ENCODE peak calls at places on chromosome 16, in six cellular contexts. One of them, this sample, is unnamed.

GRCh38 chr16:75204410-75204758 is 2.6 kb downstream of the CTRB2 start:
- DNase-seq in activated effector memory CD4-positive, alpha-beta T cell treated with Interleukin-2 at 50 U/mL for 16 hours: no peak
- DNase-seq in occipital lobe: no peak
- DNase-seq in posterior cingulate gyrus: no peak
- DNase-seq in NCI-H460: no peak
- DNase-seq in T-cell: no peak
- DNase-seq in this sample: no peak

GRCh38 chr16:4021916-4022315 is 94.3 kb downstream of the ADCY9 start:
- DNase-seq in posterior cingulate gyrus: no peak
- DNase-seq in occipital lobe: no peak
- DNase-seq in NCI-H460: no peak
- DNase-seq in T-cell: no peak
- DNase-seq in activated effector memory CD4-positive, alpha-beta T cell treated with Interleukin-2 at 50 U/mL for 16 hours: no peak
- DNase-seq in this sample: no peak

GRCh38 chr16:82082543-82083244 is 47.6 kb downstream of the HSD17B2 start:
- DNase-seq in T-cell: no peak
- DNase-seq in activated effector memory CD4-positive, alpha-beta T cell treated with Interleukin-2 at 50 U/mL for 16 hours: no peak
- DNase-seq in posterior cingulate gyrus: no peak
- DNase-seq in occipital lobe: no peak
- DNase-seq in NCI-H460: no peak
- DNase-seq in this sample: no peak

GRCh38 chr16:58495861-58496331 is 4.0 kb upstream of the NDRG4 start:
- DNase-seq in occipital lobe: no peak
- DNase-seq in activated effector memory CD4-positive, alpha-beta T cell treated with Interleukin-2 at 50 U/mL for 16 hours: no peak
- DNase-seq in T-cell: no peak
- DNase-seq in posterior cingulate gyrus: peak; percentile 53
- DNase-seq in NCI-H460: no peak
- DNase-seq in this sample: no peak

GRCh38 chr16:9677301-9677653 is 505.0 kb downstream of the GRIN2A start:
- DNase-seq in activated effector memory CD4-positive, alpha-beta T cell treated with Interleukin-2 at 50 U/mL for 16 hours: no peak
- DNase-seq in occipital lobe: no peak
- DNase-seq in NCI-H460: no peak
- DNase-seq in posterior cingulate gyrus: no peak
- DNase-seq in T-cell: no peak
- DNase-seq in this sample: no peak

GRCh38 chr16:78925071-78925714 is 675.3 kb downstream of the MAF start:
- DNase-seq in occipital lobe: no peak
- DNase-seq in NCI-H460: no peak
- DNase-seq in posterior cingulate gyrus: no peak
- DNase-seq in activated effector memory CD4-positive, alpha-beta T cell treated with Interleukin-2 at 50 U/mL for 16 hours: no peak
- DNase-seq in T-cell: peak; percentile 7
- DNase-seq in this sample: no peak

GRCh38 chr16:49127103-49127502 is 154.5 kb downstream of the CBLN1 start:
- DNase-seq in occipital lobe: no peak
- DNase-seq in posterior cingulate gyrus: no peak
- DNase-seq in NCI-H460: no peak
- DNase-seq in activated effector memory CD4-positive, alpha-beta T cell treated with Interleukin-2 at 50 U/mL for 16 hours: no peak
- DNase-seq in T-cell: no peak
- DNase-seq in this sample: no peak

GRCh38 chr16:85625053-85625452 is 11.9 kb downstream of the GSE1 start:
- DNase-seq in NCI-H460: no peak
- DNase-seq in occipital lobe: no peak
- DNase-seq in posterior cingulate gyrus: no peak
- DNase-seq in T-cell: no peak
- DNase-seq in activated effector memory CD4-positive, alpha-beta T cell treated with Interleukin-2 at 50 U/mL for 16 hours: no peak
- DNase-seq in this sample: no peak

GRCh38 chr16:81405702-81406113 is 38.9 kb upstream of the CMIP start:
- DNase-seq in T-cell: no peak
- DNase-seq in activated effector memory CD4-positive, alpha-beta T cell treated with Interleukin-2 at 50 U/mL for 16 hours: no peak
- DNase-seq in occipital lobe: no peak
- DNase-seq in posterior cingulate gyrus: no peak
- DNase-seq in NCI-H460: peak; percentile 76
- DNase-seq in this sample: no peak

GRCh38 chr16:59826767-59827166 is 1092.7 kb upstream of the GOT2 start:
- DNase-seq in NCI-H460: no peak
- DNase-seq in T-cell: no peak
- DNase-seq in posterior cingulate gyrus: no peak
- DNase-seq in occipital lobe: no peak
- DNase-seq in activated effector memory CD4-positive, alpha-beta T cell treated with Interleukin-2 at 50 U/mL for 16 hours: no peak
- DNase-seq in this sample: no peak

GRCh38 chr16:78504391-78504945 is 405.0 kb downstream of the WWOX start:
- DNase-seq in posterior cingulate gyrus: no peak
- DNase-seq in activated effector memory CD4-positive, alpha-beta T cell treated with Interleukin-2 at 50 U/mL for 16 hours: no peak
- DNase-seq in NCI-H460: no peak
- DNase-seq in T-cell: no peak
- DNase-seq in occipital lobe: peak; percentile 11
- DNase-seq in this sample: no peak

GRCh38 chr16:25691519-25692091 is at the start of gene HS3ST4:
- DNase-seq in T-cell: no peak
- DNase-seq in NCI-H460: no peak
- DNase-seq in occipital lobe: no peak
- DNase-seq in activated effector memory CD4-positive, alpha-beta T cell treated with Interleukin-2 at 50 U/mL for 16 hours: no peak
- DNase-seq in posterior cingulate gyrus: peak; percentile 40
- DNase-seq in this sample: no peak

GRCh38 chr16:71441348-71441781 is 489 bp downstream of the TLE7 start:
- DNase-seq in posterior cingulate gyrus: no peak
- DNase-seq in occipital lobe: no peak
- DNase-seq in NCI-H460: no peak
- DNase-seq in activated effector memory CD4-positive, alpha-beta T cell treated with Interleukin-2 at 50 U/mL for 16 hours: no peak
- DNase-seq in T-cell: peak; percentile 24
- DNase-seq in this sample: no peak

GRCh38 chr16:57299009-57299718 is 14.7 kb upstream of the PLLP start:
- DNase-seq in posterior cingulate gyrus: no peak
- DNase-seq in occipital lobe: no peak
- DNase-seq in activated effector memory CD4-positive, alpha-beta T cell treated with Interleukin-2 at 50 U/mL for 16 hours: no peak
- DNase-seq in NCI-H460: no peak
- DNase-seq in T-cell: no peak
- DNase-seq in this sample: no peak

GRCh38 chr16:84928679-84929420 is 82.5 kb downstream of the ZDHHC7 start:
- DNase-seq in activated effector memory CD4-positive, alpha-beta T cell treated with Interleukin-2 at 50 U/mL for 16 hours: no peak
- DNase-seq in posterior cingulate gyrus: no peak
- DNase-seq in T-cell: no peak
- DNase-seq in occipital lobe: no peak
- DNase-seq in NCI-H460: no peak
- DNase-seq in this sample: no peak

GRCh38 chr16:683396-684066 is 603 bp downstream of the JMJD8 start:
- DNase-seq in occipital lobe: no peak
- DNase-seq in NCI-H460: no peak
- DNase-seq in posterior cingulate gyrus: no peak
- DNase-seq in T-cell: no peak
- DNase-seq in activated effector memory CD4-positive, alpha-beta T cell treated with Interleukin-2 at 50 U/mL for 16 hours: no peak
- DNase-seq in this sample: no peak

GRCh38 chr16:81902025-81902424 is 109.2 kb downstream of the SDR42E1 start:
- DNase-seq in NCI-H460: no peak
- DNase-seq in occipital lobe: no peak
- DNase-seq in activated effector memory CD4-positive, alpha-beta T cell treated with Interleukin-2 at 50 U/mL for 16 hours: no peak
- DNase-seq in posterior cingulate gyrus: no peak
- DNase-seq in T-cell: no peak
- DNase-seq in this sample: no peak

GRCh38 chr16:57537596-57538234 is 1.3 kb upstream of the CCDC102A start:
- DNase-seq in NCI-H460: no peak
- DNase-seq in T-cell: peak; percentile 6
- DNase-seq in occipital lobe: no peak
- DNase-seq in posterior cingulate gyrus: no peak
- DNase-seq in activated effector memory CD4-positive, alpha-beta T cell treated with Interleukin-2 at 50 U/mL for 16 hours: no peak
- DNase-seq in this sample: peak; percentile 32

GRCh38 chr16:59169168-59169567 is 435.1 kb upstream of the GOT2 start:
- DNase-seq in activated effector memory CD4-positive, alpha-beta T cell treated with Interleukin-2 at 50 U/mL for 16 hours: no peak
- DNase-seq in T-cell: no peak
- DNase-seq in posterior cingulate gyrus: no peak
- DNase-seq in occipital lobe: no peak
- DNase-seq in NCI-H460: no peak
- DNase-seq in this sample: no peak

GRCh38 chr16:67246081-67246944 is 968 bp downstream of the FHOD1 start:
- DNase-seq in posterior cingulate gyrus: peak; percentile 74
- DNase-seq in occipital lobe: peak; percentile 69
- DNase-seq in NCI-H460: peak; percentile 69
- DNase-seq in T-cell: peak; percentile 53
- DNase-seq in activated effector memory CD4-positive, alpha-beta T cell treated with Interleukin-2 at 50 U/mL for 16 hours: peak; percentile 34
- DNase-seq in this sample: no peak

GRCh38 chr16:49698931-49699715 is 156.8 kb downstream of the ZNF423 start:
- DNase-seq in T-cell: no peak
- DNase-seq in posterior cingulate gyrus: no peak
- DNase-seq in NCI-H460: no peak
- DNase-seq in occipital lobe: no peak
- DNase-seq in activated effector memory CD4-positive, alpha-beta T cell treated with Interleukin-2 at 50 U/mL for 16 hours: no peak
- DNase-seq in this sample: no peak

GRCh38 chr16:73717266-73718057 is 579.2 kb upstream of the PSMD7 start:
- DNase-seq in posterior cingulate gyrus: no peak
- DNase-seq in occipital lobe: no peak
- DNase-seq in T-cell: no peak
- DNase-seq in activated effector memory CD4-positive, alpha-beta T cell treated with Interleukin-2 at 50 U/mL for 16 hours: no peak
- DNase-seq in NCI-H460: no peak
- DNase-seq in this sample: no peak

GRCh38 chr16:74456290-74456625 is 35.0 kb upstream of the CLEC18B start:
- DNase-seq in NCI-H460: no peak
- DNase-seq in activated effector memory CD4-positive, alpha-beta T cell treated with Interleukin-2 at 50 U/mL for 16 hours: no peak
- DNase-seq in posterior cingulate gyrus: no peak
- DNase-seq in T-cell: no peak
- DNase-seq in occipital lobe: no peak
- DNase-seq in this sample: no peak

GRCh38 chr16:12474794-12475410 is 328.8 kb downstream of the CPPED1 start:
- DNase-seq in NCI-H460: no peak
- DNase-seq in posterior cingulate gyrus: no peak
- DNase-seq in occipital lobe: no peak
- DNase-seq in T-cell: no peak
- DNase-seq in activated effector memory CD4-positive, alpha-beta T cell treated with Interleukin-2 at 50 U/mL for 16 hours: no peak
- DNase-seq in this sample: no peak

GRCh38 chr16:65414284-65414984 is 292.6 kb upstream of the CDH11 start:
- DNase-seq in posterior cingulate gyrus: no peak
- DNase-seq in occipital lobe: no peak
- DNase-seq in NCI-H460: peak; percentile 98
- DNase-seq in activated effector memory CD4-positive, alpha-beta T cell treated with Interleukin-2 at 50 U/mL for 16 hours: no peak
- DNase-seq in T-cell: no peak
- DNase-seq in this sample: no peak

GRCh38 chr16:73058616-73059409 is 10.9 kb upstream of the ZFHX3 start:
- DNase-seq in NCI-H460: no peak
- DNase-seq in T-cell: no peak
- DNase-seq in activated effector memory CD4-positive, alpha-beta T cell treated with Interleukin-2 at 50 U/mL for 16 hours: no peak
- DNase-seq in occipital lobe: no peak
- DNase-seq in posterior cingulate gyrus: no peak
- DNase-seq in this sample: no peak

GRCh38 chr16:70711211-70711978 is 25.5 kb upstream of the MTSS2 start:
- DNase-seq in T-cell: no peak
- DNase-seq in NCI-H460: no peak
- DNase-seq in occipital lobe: no peak
- DNase-seq in activated effector memory CD4-positive, alpha-beta T cell treated with Interleukin-2 at 50 U/mL for 16 hours: no peak
- DNase-seq in posterior cingulate gyrus: no peak
- DNase-seq in this sample: no peak

GRCh38 chr16:89720859-89721643 is at the start of the genes VPS9D1 and ZNF276:
- DNase-seq in posterior cingulate gyrus: peak; percentile 81
- DNase-seq in T-cell: peak; percentile 84
- DNase-seq in activated effector memory CD4-positive, alpha-beta T cell treated with Interleukin-2 at 50 U/mL for 16 hours: peak; percentile 77
- DNase-seq in occipital lobe: peak; percentile 76
- DNase-seq in NCI-H460: peak; percentile 79
- DNase-seq in this sample: peak; percentile 83

GRCh38 chr16:85330694-85331188 is 218.5 kb upstream of the CIBAR2 start:
- DNase-seq in T-cell: peak; percentile 21
- DNase-seq in activated effector memory CD4-positive, alpha-beta T cell treated with Interleukin-2 at 50 U/mL for 16 hours: no peak
- DNase-seq in occipital lobe: no peak
- DNase-seq in NCI-H460: peak; percentile 43
- DNase-seq in posterior cingulate gyrus: no peak
- DNase-seq in this sample: no peak

GRCh38 chr16:69240336-69240735 is 53.4 kb downstream of the SNTB2 start:
- DNase-seq in NCI-H460: no peak
- DNase-seq in T-cell: no peak
- DNase-seq in activated effector memory CD4-positive, alpha-beta T cell treated with Interleukin-2 at 50 U/mL for 16 hours: no peak
- DNase-seq in posterior cingulate gyrus: no peak
- DNase-seq in occipital lobe: no peak
- DNase-seq in this sample: no peak

GRCh38 chr16:68658258-68658973 is 13.3 kb downstream of the CDH3 start:
- DNase-seq in occipital lobe: no peak
- DNase-seq in T-cell: no peak
- DNase-seq in NCI-H460: no peak
- DNase-seq in activated effector memory CD4-positive, alpha-beta T cell treated with Interleukin-2 at 50 U/mL for 16 hours: no peak
- DNase-seq in posterior cingulate gyrus: no peak
- DNase-seq in this sample: no peak

GRCh38 chr16:55323637-55324490 is at the start of gene IRX6:
- DNase-seq in T-cell: no peak
- DNase-seq in NCI-H460: no peak
- DNase-seq in posterior cingulate gyrus: no peak
- DNase-seq in occipital lobe: no peak
- DNase-seq in activated effector memory CD4-positive, alpha-beta T cell treated with Interleukin-2 at 50 U/mL for 16 hours: no peak
- DNase-seq in this sample: no peak

GRCh38 chr16:73878616-73879015 is 418.0 kb upstream of the PSMD7 start:
- DNase-seq in posterior cingulate gyrus: no peak
- DNase-seq in NCI-H460: peak; percentile 82
- DNase-seq in occipital lobe: no peak
- DNase-seq in T-cell: no peak
- DNase-seq in activated effector memory CD4-positive, alpha-beta T cell treated with Interleukin-2 at 50 U/mL for 16 hours: no peak
- DNase-seq in this sample: no peak

GRCh38 chr16:57893559-57894389 is 77.2 kb downstream of the CNGB1 start:
- DNase-seq in posterior cingulate gyrus: no peak
- DNase-seq in occipital lobe: no peak
- DNase-seq in activated effector memory CD4-positive, alpha-beta T cell treated with Interleukin-2 at 50 U/mL for 16 hours: no peak
- DNase-seq in NCI-H460: no peak
- DNase-seq in T-cell: no peak
- DNase-seq in this sample: no peak

GRCh38 chr16:2782583-2783351 is 4.6 kb downstream of the PRSS33 start:
- DNase-seq in occipital lobe: no peak
- DNase-seq in posterior cingulate gyrus: no peak
- DNase-seq in NCI-H460: no peak
- DNase-seq in activated effector memory CD4-positive, alpha-beta T cell treated with Interleukin-2 at 50 U/mL for 16 hours: no peak
- DNase-seq in T-cell: no peak
- DNase-seq in this sample: no peak

GRCh38 chr16:30417447-30418349 is 10.3 kb downstream of the ZNF771 start:
- DNase-seq in posterior cingulate gyrus: peak; percentile 71
- DNase-seq in activated effector memory CD4-positive, alpha-beta T cell treated with Interleukin-2 at 50 U/mL for 16 hours: peak; percentile 88
- DNase-seq in T-cell: peak; percentile 88
- DNase-seq in occipital lobe: peak; percentile 82
- DNase-seq in NCI-H460: peak; percentile 94
- DNase-seq in this sample: peak; percentile 60